ENCODE peak calls at places on chromosomes 7 and 10, in six cellular contexts. H is AG04450, J is upper lobe of right lung, N is HCT116, K is tibial artery, P is colonic mucosa. E is an unnamed sample.

GRCh38 chr7:39357648-39358047 is 208.6 kb upstream of the YAE1 start:
- DNase-seq in J (no peak), K (no peak), P (no peak), N (peak; percentile 2), H (no peak), E (no peak)

GRCh38 chr7:151876112-151876898 is 610 bp downstream of the PRKAG2 start:
- DNase-seq in N (no peak), H (no peak), P (peak; percentile 93), K (peak; percentile 89), J (peak; percentile 91), E (peak; percentile 87)

GRCh38 chr7:140005754-140006503 is 56.8 kb downstream of the PARP12 start:
- DNase-seq in H (no peak), K (no peak), J (peak; percentile 60), N (peak; percentile 48), P (peak; percentile 33), E (no peak)

GRCh38 chr10:108791794-108792474 is 1131.4 kb downstream of the XPNPEP1 start:
- DNase-seq in K (no peak), N (no peak), J (no peak), H (no peak), P (no peak), E (no peak)

GRCh38 chr10:19302117-19302516 is 253.5 kb downstream of the MALRD1 start:
- DNase-seq in P (no peak), H (peak; percentile 45), J (no peak), N (no peak), K (no peak), E (no peak)

GRCh38 chr7:116766881-116767280 is 94.9 kb downstream of the MET start:
- DNase-seq in K (no peak), J (no peak), P (no peak), H (no peak), N (no peak), E (no peak)

GRCh38 chr10:14560274-14560673 is 214.4 kb downstream of the FAM107B start:
- DNase-seq in K (no peak), P (peak; percentile 18), J (peak; percentile 74), N (peak; percentile 28), H (no peak), E (no peak)

GRCh38 chr7:17289074-17289665 is 9.3 kb upstream of the AHR start:
- DNase-seq in N (no peak), P (no peak), J (no peak), H (no peak), K (no peak), E (no peak)

GRCh38 chr7:155407799-155408198 is 50.1 kb upstream of the EN2 start:
- DNase-seq in H (no peak), J (no peak), K (no peak), P (no peak), N (no peak), E (no peak)

GRCh38 chr10:45421231-45422097 is 47.4 kb downstream of the ALOX5 start:
- DNase-seq in K (no peak), N (no peak), J (peak; percentile 48), P (no peak), H (no peak), E (peak; percentile 69)

GRCh38 chr10:79923669-79924068 is 25.2 kb downstream of the SFTPD start:
- DNase-seq in P (no peak), H (no peak), N (no peak), J (no peak), K (no peak), E (no peak)

GRCh38 chr10:1126461-1126860 is 70.3 kb downstream of the WDR37 start:
- DNase-seq in J (no peak), P (peak; percentile 7), K (no peak), N (no peak), H (no peak), E (no peak)

GRCh38 chr7:7772385-7772784 is 54.0 kb upstream of the RPA3 start:
- DNase-seq in N (no peak), P (no peak), J (no peak), H (no peak), K (no peak), E (no peak)

GRCh38 chr7:130363156-130363847 is 17.0 kb upstream of the CPA1 start:
- DNase-seq in H (peak; percentile 85), P (no peak), N (peak; percentile 85), J (no peak), K (no peak), E (no peak)

GRCh38 chr10:44974082-44974627 is 4.5 kb downstream of the DEPP1 start:
- DNase-seq in K (no peak), J (no peak), N (no peak), H (no peak), P (no peak), E (no peak)

GRCh38 chr7:45185028-45185863 is 27.7 kb downstream of the RAMP3 start:
- DNase-seq in H (no peak), J (peak; percentile 28), N (no peak), K (no peak), P (no peak), E (no peak)

GRCh38 chr7:141178486-141179135 is 104.7 kb downstream of the TMEM178B start:
- DNase-seq in K (no peak), H (no peak), P (no peak), J (no peak), N (no peak), E (no peak)

GRCh38 chr10:105540381-105540780 is 899.3 kb downstream of the SORCS3 start:
- DNase-seq in K (no peak), P (no peak), J (no peak), H (no peak), N (no peak), E (no peak)

GRCh38 chr7:87113077-87113476 is 39.2 kb upstream of the DMTF1 start:
- DNase-seq in J (no peak), N (no peak), K (no peak), P (no peak), H (no peak), E (no peak)

GRCh38 chr10:46323176-46323575 is 36.4 kb downstream of the ANTXRL start:
- DNase-seq in H (no peak), N (no peak), K (no peak), J (no peak), P (no peak), E (no peak)

GRCh38 chr10:4670737-4671136 is 155.3 kb upstream of the AKR1E2 start:
- DNase-seq in J (no peak), H (no peak), K (no peak), N (no peak), P (no peak), E (no peak)

GRCh38 chr10:1253476-1254353 is 197.5 kb downstream of the WDR37 start:
- DNase-seq in H (no peak), K (no peak), P (no peak), J (no peak), N (no peak), E (no peak)

GRCh38 chr7:90211391-90212148 is at the start of gene STEAP2:
- DNase-seq in H (peak; percentile 73), J (peak; percentile 91), P (peak; percentile 89), N (peak; percentile 82), K (peak; percentile 89), E (peak; percentile 93)

GRCh38 chr10:47049056-47049851 is 138.0 kb downstream of the PTPN20 start:
- DNase-seq in J (peak; percentile 36), H (no peak), N (no peak), K (no peak), P (no peak), E (peak; percentile 67)

GRCh38 chr7:74399006-74399405 is 54.7 kb upstream of the GTF2IRD1 start:
- DNase-seq in H (no peak), K (peak; percentile 11), J (no peak), N (no peak), P (no peak), E (peak; percentile 31)

GRCh38 chr7:128200376-128200775 is 40.7 kb upstream of the LEP start:
- DNase-seq in P (no peak), H (no peak), J (no peak), K (no peak), N (no peak), E (no peak)

GRCh38 chr7:146773506-146773905 is 656.9 kb downstream of the CNTNAP2 start:
- DNase-seq in J (no peak), N (no peak), H (no peak), P (no peak), K (no peak), E (no peak)

GRCh38 chr10:86037096-86037495 is 329.5 kb downstream of the GRID1 start:
- DNase-seq in H (no peak), N (no peak), K (no peak), J (no peak), P (no peak), E (peak; percentile 8)

GRCh38 chr7:90387470-90388240 is 15.6 kb upstream of the CLDN12 start:
- DNase-seq in H (no peak), N (no peak), K (no peak), P (no peak), J (no peak), E (no peak)

GRCh38 chr10:77909021-77909754 is 17.4 kb downstream of the DLG5 start:
- DNase-seq in J (no peak), P (no peak), H (no peak), K (no peak), N (no peak), E (no peak)

GRCh38 chr10:31754803-31755624 is 173.6 kb downstream of the ARHGAP12 start:
- DNase-seq in K (no peak), H (no peak), J (no peak), N (no peak), P (no peak), E (no peak)
- H3K27ac ChIP-seq in K (peak overlapping the region; percentile 47), H (no peak overlapping the region), J (peak overlapping the region; percentile 58), N (no peak overlapping the region), P (no peak overlapping the region), E (peak overlapping the region; percentile 24)

GRCh38 chr10:84097787-84098353 is 41.4 kb upstream of the GHITM start:
- DNase-seq in N (no peak), P (no peak), H (no peak), K (no peak), J (no peak), E (no peak)
- TF ChIP-seq CTCF in N (peak; percentile 77), P (peak; percentile 34), H (peak; percentile 58), K (no peak), J (peak; percentile 53), E (no peak)

DNA sequence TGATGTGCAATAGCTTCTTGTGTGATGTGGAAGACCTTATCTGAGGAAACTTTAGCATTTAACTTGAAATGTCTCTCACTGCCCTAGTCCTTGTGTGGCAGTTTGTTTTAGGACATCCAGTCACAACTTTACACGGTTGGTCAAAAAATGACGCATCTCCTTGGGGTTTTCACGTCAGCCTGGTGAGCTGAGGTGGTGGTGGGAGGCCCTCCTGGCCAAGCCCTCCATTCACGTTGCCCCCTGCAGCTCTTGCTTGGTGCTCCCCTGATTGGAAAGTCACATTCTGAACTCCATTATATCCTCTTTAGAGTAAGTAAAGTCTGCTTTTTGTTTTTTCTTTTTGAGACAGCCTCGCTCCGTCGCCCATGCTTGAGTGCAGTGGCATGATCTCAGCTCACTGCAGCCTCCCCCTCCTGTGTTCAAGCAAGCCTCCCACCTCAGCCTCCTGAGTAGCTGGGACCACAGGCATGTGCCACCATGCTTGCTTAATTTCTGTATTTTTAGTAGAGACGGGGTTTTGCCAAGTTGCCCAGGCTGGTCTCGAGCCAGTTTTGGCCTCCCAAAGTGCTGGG is 7.5 kb downstream of the PGAM1 start:
- DNase-seq in N (no peak), H (no peak), P (no peak), K (no peak), J (no peak), E (no peak)
- H3K4me3 ChIP-seq in N (no peak overlapping the region), H (no peak overlapping the region), P (no peak overlapping the region), K (no peak overlapping the region), J (no peak overlapping the region), E (no peak overlapping the region)

DNA sequence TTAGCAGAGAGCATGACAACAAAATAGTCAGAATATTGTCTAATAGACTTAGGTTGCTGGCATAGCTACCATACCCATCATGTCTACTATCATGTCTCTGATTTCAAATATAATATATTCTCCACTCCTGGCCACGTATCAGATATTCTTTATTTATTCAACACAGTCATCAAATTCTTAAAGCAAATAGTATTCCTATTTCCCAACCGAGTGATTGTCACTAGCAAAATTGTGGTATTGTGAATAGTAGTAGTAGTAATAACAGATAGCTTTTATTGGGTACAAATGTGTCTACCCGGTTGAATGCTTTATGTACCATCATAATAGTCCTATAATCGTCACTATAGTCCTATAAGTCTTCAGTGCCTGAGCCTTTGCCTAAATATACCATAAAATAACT is 918.6 kb downstream of the KCNMA1 start:
- DNase-seq in J (no peak), H (no peak), P (no peak), N (no peak), K (no peak), E (no peak)
- H3K27ac ChIP-seq in J (no peak overlapping the region), H (no peak overlapping the region), P (no peak overlapping the region), N (no peak overlapping the region), K (no peak overlapping the region), E (no peak overlapping the region)

E was measured in coronary artery.